ENCODE peak calls at places on chromosome 1, in six cellular contexts. T, O, F, G, E and J are unnamed samples. For H3K9me3 and H3K27me3, the result is how much of the 10 kb centered on the place peaks cover.

GRCh38 chr1:159428536-159428935 is 3.5 kb upstream of the OR10J4 start:
- DNase-seq in T (no peak), O (no peak), F (no peak), G (no peak), E (no peak), J (no peak)

GRCh38 chr1:20660363-20661234 is 570 bp downstream of the DDOST start:
- DNase-seq in T (no peak), O (no peak), F (no peak), G (no peak), E (no peak), J (no peak)

GRCh38 chr1:181135815-181136737 is 47.6 kb downstream of the IER5 start:
- DNase-seq in T (peak), O (no peak), F (no peak), G (no peak), E (peak), J (no peak)

GRCh38 chr1:225467193-225468020 is 39.6 kb upstream of the LBR start:
- DNase-seq in T (no peak), O (peak), F (peak), G (no peak), E (peak), J (peak)

GRCh38 chr1:201740086-201740541 is 88.8 kb upstream of the IPO9 start:
- DNase-seq in T (no peak), O (no peak), F (no peak), G (no peak), E (peak), J (peak)

GRCh38 chr1:97902067-97902466 is 18.8 kb downstream of the DPYD start:
- DNase-seq in T (no peak), O (no peak), F (no peak), G (no peak), E (no peak), J (no peak)

GRCh38 chr1:58841455-58841854 is 57.6 kb upstream of the JUN start:
- DNase-seq in T (no peak), O (no peak), F (no peak), G (no peak), E (no peak), J (no peak)

GRCh38 chr1:156081174-156082110 is 823 bp downstream of the MEX3A start:
- DNase-seq in T (no peak), O (no peak), F (no peak), G (no peak), E (no peak), J (peak)

GRCh38 chr1:232524056-232524455 is 105.9 kb downstream of the SIPA1L2 start:
- DNase-seq in T (peak), O (no peak), F (no peak), G (no peak), E (no peak), J (no peak)

GRCh38 chr1:216450252-216450651 is 27.0 kb upstream of the USH2A start:
- DNase-seq in T (no peak), O (no peak), F (no peak), G (no peak), E (no peak), J (no peak)

GRCh38 chr1:196295766-196296165 is 312.5 kb downstream of the KCNT2 start:
- DNase-seq in T (peak), O (no peak), F (no peak), G (no peak), E (no peak), J (no peak)

GRCh38 chr1:31577515-31578191 is 1.3 kb downstream of the TINAGL1 start:
- DNase-seq in T (peak), O (no peak), F (no peak), G (no peak), E (no peak), J (no peak)

GRCh38 chr1:222634180-222635013 is 16.5 kb downstream of the MIA3 start:
- DNase-seq in T (peak), O (peak), F (no peak), G (peak), E (peak), J (no peak)

GRCh38 chr1:42784946-42785693 is at the start of gene TMEM269:
- DNase-seq in T (no peak), O (peak), F (peak), G (no peak), E (no peak), J (peak)

GRCh38 chr1:53271446-53272090 is 33.2 kb upstream of the MAGOH start:
- DNase-seq in T (no peak), O (no peak), F (no peak), G (no peak), E (no peak), J (no peak)

GRCh38 chr1:174812656-174813055 is 187.1 kb upstream of the CACYBP start:
- DNase-seq in T (no peak), O (no peak), F (no peak), G (no peak), E (no peak), J (no peak)

GRCh38 chr1:6889875-6890480 is 104.7 kb downstream of the CAMTA1 start:
- DNase-seq in T (peak), O (no peak), F (no peak), G (peak), E (no peak), J (peak)

GRCh38 chr1:110302836-110303235 is 36.3 kb upstream of the RBM15 start:
- DNase-seq in T (no peak), O (no peak), F (no peak), G (no peak), E (no peak), J (no peak)

GRCh38 chr1:119715542-119715941 is 3.8 kb downstream of the PHGDH start:
- DNase-seq in T (peak), O (no peak), F (no peak), G (peak), E (no peak), J (no peak)

GRCh38 chr1:159866905-159867304 is 4.4 kb upstream of the VSIG8 start:
- DNase-seq in T (no peak), O (no peak), F (no peak), G (no peak), E (no peak), J (no peak)

GRCh38 chr1:40316595-40317393 is at the start of gene COL9A2:
- DNase-seq in T (no peak), O (peak), F (no peak), G (peak), E (no peak), J (peak)

GRCh38 chr1:1219341-1219740 is 5.4 kb upstream of the TNFRSF4 start:
- DNase-seq in T (no peak), O (no peak), F (no peak), G (no peak), E (no peak), J (no peak)

GRCh38 chr1:94865369-94865768 is 45.2 kb downstream of the SLC44A3 start:
- DNase-seq in T (peak), O (no peak), F (no peak), G (peak), E (no peak), J (no peak)

GRCh38 chr1:116902718-116903390 is 6.9 kb upstream of the PTGFRN start:
- DNase-seq in T (no peak), O (no peak), F (no peak), G (no peak), E (no peak), J (no peak)

GRCh38 chr1:39435597-39435996 is 55.8 kb upstream of the BMP8A start:
- DNase-seq in T (no peak), O (no peak), F (no peak), G (no peak), E (no peak), J (no peak)

GRCh38 chr1:209235170-209235569 is 348.3 kb upstream of the CAMK1G start:
- DNase-seq in T (no peak), O (no peak), F (no peak), G (no peak), E (no peak), J (no peak)

GRCh38 chr1:165129568-165130164 is 226.8 kb downstream of the LMX1A start:
- DNase-seq in T (no peak), O (no peak), F (peak), G (peak), E (no peak), J (peak)

GRCh38 chr1:225937048-225937968 is 3.7 kb downstream of the LEFTY2 start:
- DNase-seq in T (no peak), O (no peak), F (no peak), G (no peak), E (no peak), J (no peak)

GRCh38 chr1:111406325-111406768 is 21.2 kb downstream of the OVGP1 start:
- DNase-seq in T (peak), O (peak), F (no peak), G (peak), E (peak), J (no peak)

GRCh38 chr1:222798111-222798510 is 16.7 kb upstream of the DISP1 start:
- DNase-seq in T (peak), O (no peak), F (no peak), G (no peak), E (no peak), J (no peak)

GRCh38 chr1:204477036-204477740 is 17.4 kb downstream of the PIK3C2B start:
- DNase-seq in T (peak), O (no peak), F (no peak), G (no peak), E (no peak), J (no peak)

GRCh38 chr1:180181048-180181447 is 26.4 kb downstream of the QSOX1 start:
- DNase-seq in T (no peak), O (no peak), F (peak), G (no peak), E (no peak), J (no peak)

GRCh38 chr1:57279909-57280666 is 143.8 kb downstream of the DAB1 start:
- DNase-seq in T (peak), O (no peak), F (no peak), G (no peak), E (no peak), J (no peak)

DNA sequence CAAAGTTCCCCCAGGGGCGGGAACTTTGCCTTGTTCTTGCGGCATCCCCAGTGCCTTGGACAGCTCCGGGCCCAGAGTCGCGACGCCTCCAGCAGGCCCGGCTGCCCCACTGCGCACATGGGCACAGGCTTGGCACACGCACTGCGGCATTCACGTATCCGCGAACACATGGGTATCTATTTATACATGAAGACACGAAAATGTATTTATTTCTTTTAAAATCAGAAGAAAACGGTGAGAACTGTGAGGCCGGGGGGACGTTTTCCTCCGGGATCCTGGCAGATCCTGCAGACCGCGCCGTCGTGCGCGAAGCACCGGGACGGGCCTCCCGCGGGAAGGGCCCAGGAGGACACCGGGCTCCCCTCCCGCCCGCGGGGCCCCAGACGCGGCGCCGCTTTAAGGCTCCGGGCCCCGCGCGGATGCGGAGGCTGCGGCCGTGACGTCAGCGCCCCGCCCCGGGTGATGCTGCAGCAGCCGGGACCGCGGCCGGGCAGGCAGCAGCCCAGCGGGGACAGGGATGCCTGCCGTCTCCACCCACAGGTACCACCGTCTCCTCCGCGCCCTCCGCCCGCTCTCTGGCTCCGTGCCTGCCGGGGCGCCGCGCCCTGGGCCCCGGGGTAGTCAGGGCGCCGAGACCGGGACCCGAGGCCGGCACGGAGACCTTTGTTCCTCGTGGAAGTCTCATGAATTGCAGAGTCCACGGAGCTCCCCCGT is at the start of gene SLC45A1:
- DNase-seq in T (peak), O (peak), F (peak), G (peak), E (peak), J (peak)
- H3K9me3 ChIP-seq in T (under half), O (under half), F (under half), G (under half), E (under half), J (under half)

DNA sequence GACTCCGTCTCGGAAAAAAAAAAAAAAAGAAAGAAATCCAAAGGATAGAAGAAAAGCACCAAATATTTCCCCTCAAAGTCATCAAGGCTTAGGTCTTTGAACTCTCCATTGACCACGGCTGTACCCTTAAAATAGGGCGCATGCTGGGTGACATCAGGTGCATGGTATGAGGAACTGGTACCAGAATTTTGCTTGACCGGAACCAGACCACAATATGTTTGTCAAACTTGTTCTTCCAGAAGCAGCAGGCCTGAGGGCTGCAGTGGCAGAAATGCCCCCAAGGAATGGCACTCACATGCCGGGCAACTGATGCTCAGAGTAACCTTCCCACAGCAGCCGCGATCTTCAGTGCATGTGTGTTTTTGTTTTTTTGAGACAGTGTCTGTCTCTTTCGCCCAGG is 21.0 kb downstream of the RCC1 start:
- DNase-seq in T (peak), O (no peak), F (no peak), G (peak), E (no peak), J (no peak)
- H3K4me3 ChIP-seq in T (no peak), O (no peak), F (no peak), G (no peak), E (no peak), J (no peak)

GRCh38 chr1:243931957-243932356 is 81.9 kb upstream of the AKT3 start:
- DNase-seq in T (no peak), O (no peak), F (no peak), G (no peak), E (no peak), J (no peak)
- H3K27me3 ChIP-seq in T (under half), O (under half), F (under half), G (under half), E (under half), J (under half)

GRCh38 chr1:29315876-29316275 is 79.6 kb downstream of the PTPRU start:
- DNase-seq in T (no peak), O (no peak), F (no peak), G (no peak), E (no peak), J (no peak)

GRCh38 chr1:29318724-29319123 is 82.4 kb downstream of the PTPRU start:
- DNase-seq in T (no peak), O (no peak), F (no peak), G (no peak), E (no peak), J (no peak)

GRCh38 chr1:29319300-29320110 is 83.2 kb downstream of the PTPRU start:
- DNase-seq in T (no peak), O (no peak), F (no peak), G (no peak), E (no peak), J (no peak)

GRCh38 chr1:29317063-29317915 is 81.0 kb downstream of the PTPRU start:
- DNase-seq in T (no peak), O (no peak), F (no peak), G (no peak), E (no peak), J (no peak)

DNA sequence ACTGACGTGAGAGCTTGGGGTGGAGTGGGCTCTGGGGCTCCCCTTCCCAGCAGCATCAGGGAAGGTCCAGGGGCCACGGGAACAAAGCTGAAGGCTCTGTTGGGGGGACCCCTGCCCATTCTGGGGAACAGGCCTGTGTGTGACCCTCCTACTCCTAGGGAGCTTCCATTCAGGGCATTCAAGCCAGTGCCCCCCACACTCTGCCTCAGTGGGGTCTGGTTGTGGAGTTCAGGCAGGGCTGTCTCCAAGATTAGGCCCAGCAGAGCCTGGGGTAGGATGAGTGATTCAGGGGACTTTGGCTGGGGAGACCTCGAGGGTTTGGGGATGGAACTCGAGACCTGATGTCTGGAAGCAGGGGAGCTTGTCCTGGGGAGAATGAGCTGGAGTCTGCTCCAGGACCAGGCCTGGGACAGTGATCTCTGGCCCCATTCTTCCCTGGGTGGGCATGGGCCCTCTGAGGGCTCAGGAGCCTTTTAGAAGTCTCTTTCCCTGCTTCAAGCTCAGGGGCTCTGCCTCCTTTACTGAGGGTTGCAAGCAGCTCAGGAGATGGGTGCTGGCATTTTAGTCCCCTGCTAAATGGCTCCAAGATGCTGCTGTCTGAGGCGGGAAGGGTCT is 81.7 kb downstream of the PTPRU start:
- DNase-seq in T (no peak), O (no peak), F (no peak), G (no peak), E (no peak), J (no peak)
- H3K9me3 ChIP-seq in T (under half), O (under half), F (under half), G (under half), E (under half), J (under half)

GRCh38 chr1:35203295-35203694 is 10.3 kb upstream of the SFPQ start:
- DNase-seq in T (no peak), O (no peak), F (no peak), G (no peak), E (no peak), J (no peak)

GRCh38 chr1:35202048-35202719 is 9.2 kb upstream of the SFPQ start:
- DNase-seq in T (peak), O (peak), F (no peak), G (peak), E (peak), J (no peak)
- H3K4me3 ChIP-seq in T (peak), O (no peak), F (no peak), G (no peak), E (no peak), J (no peak)